ENCODE peak calls at places on chromosomes 3 and 15, in ten cellular contexts. Y is GM10248; P is dorsolateral prefrontal cortex; A is RPMI8226; X is pancreas; K is natural killer cell; W is mammary epithelial cell; Q is AG08395; B is heart right ventricle; N is CD8-positive, alpha-beta T cell. H is an unnamed sample.

GRCh38 chr3:188497021-188497420 is 343.1 kb downstream of the LPP start:
- DNase-seq in Y (no peak), P (no peak), A (no peak), X (no peak), K (no peak), W (no peak), Q (peak; percentile 30), B (no peak), N (no peak), H (no peak)

GRCh38 chr3:122993573-122993972 is 34.0 kb downstream of the SEMA5B start:
- DNase-seq in Y (no peak), P (no peak), A (no peak), X (no peak), K (no peak), W (no peak), Q (no peak), B (no peak), N (no peak), H (no peak)

GRCh38 chr15:28977377-28978010 is 91.7 kb downstream of the APBA2 start:
- DNase-seq in Y (no peak), P (no peak), A (no peak), X (peak; percentile 11), K (no peak), W (peak; percentile 91), Q (peak; percentile 66), B (peak; percentile 47), N (no peak), H (no peak)

GRCh38 chr15:72487070-72487797 is 13.1 kb downstream of the ARIH1 start:
- DNase-seq in Y (no peak), P (no peak), A (no peak), X (no peak), K (no peak), W (no peak), Q (no peak), B (no peak), N (no peak), H (no peak)

GRCh38 chr15:28989239-28989830 is 103.6 kb downstream of the APBA2 start:
- DNase-seq in Y (no peak), P (no peak), A (peak; percentile 9), X (no peak), K (no peak), W (no peak), Q (no peak), B (no peak), N (no peak), H (no peak)

GRCh38 chr3:129050556-129051295 is 9.9 kb upstream of the GP9 start:
- DNase-seq in Y (no peak), P (no peak), A (no peak), X (no peak), K (no peak), W (no peak), Q (no peak), B (no peak), N (no peak), H (no peak)

GRCh38 chr3:169387751-169388696 is 275.5 kb downstream of the MECOM start:
- DNase-seq in Y (no peak), P (no peak), A (peak; percentile 30), X (peak; percentile 8), K (no peak), W (no peak), Q (no peak), B (peak; percentile 63), N (no peak), H (no peak)

GRCh38 chr15:87207945-87208580 is 1048.5 kb downstream of the NTRK3 start:
- DNase-seq in Y (no peak), P (no peak), A (no peak), X (no peak), K (no peak), W (peak; percentile 88), Q (no peak), B (no peak), N (no peak), H (no peak)

GRCh38 chr3:6862880-6863195 is 1.9 kb downstream of the GRM7 start:
- DNase-seq in Y (no peak), P (no peak), A (no peak), X (no peak), K (no peak), W (no peak), Q (no peak), B (no peak), N (no peak), H (no peak)

GRCh38 chr3:39558775-39559306 is 91.4 kb downstream of the MOBP start:
- DNase-seq in Y (no peak), P (no peak), A (no peak), X (no peak), K (no peak), W (no peak), Q (no peak), B (no peak), N (no peak), H (no peak)